ENCODE peak calls at places on chromosomes 13 and 19, in ten cellular contexts. One of them, this sample, is unnamed.

GRCh38 chr19:18700501-18701249 is 17.2 kb downstream of the CRTC1 start:
- DNase-seq in A549: no peak
- DNase-seq in vagina: no peak
- DNase-seq in left ventricle myocardium inferior: peak; percentile 86
- DNase-seq in CD4-positive, CD25-positive, alpha-beta regulatory T cell: peak; percentile 56
- DNase-seq in adrenal gland: peak; percentile 84
- DNase-seq in aorta: peak; percentile 86
- DNase-seq in cardiac muscle cell: peak; percentile 48
- DNase-seq in psoas muscle: peak; percentile 81
- DNase-seq in CD8-positive, alpha-beta memory T cell: peak; percentile 69
- DNase-seq in this sample: no peak

GRCh38 chr13:50708461-50708860 is 135.0 kb downstream of the DLEU7 start:
- DNase-seq in A549: no peak
- DNase-seq in CD8-positive, alpha-beta memory T cell: no peak
- DNase-seq in cardiac muscle cell: peak; percentile 71
- DNase-seq in CD4-positive, CD25-positive, alpha-beta regulatory T cell: no peak
- DNase-seq in adrenal gland: no peak
- DNase-seq in vagina: no peak
- DNase-seq in left ventricle myocardium inferior: no peak
- DNase-seq in psoas muscle: no peak
- DNase-seq in aorta: no peak
- DNase-seq in this sample: no peak

GRCh38 chr13:80334582-80335260 is 6.2 kb downstream of the SPRY2 start:
- DNase-seq in CD4-positive, CD25-positive, alpha-beta regulatory T cell: no peak
- DNase-seq in cardiac muscle cell: no peak
- DNase-seq in left ventricle myocardium inferior: no peak
- DNase-seq in psoas muscle: no peak
- DNase-seq in vagina: no peak
- DNase-seq in adrenal gland: no peak
- DNase-seq in A549: no peak
- DNase-seq in aorta: no peak
- DNase-seq in CD8-positive, alpha-beta memory T cell: no peak
- DNase-seq in this sample: no peak

GRCh38 chr19:51541458-51542357 is 10.2 kb upstream of the SIGLEC6 start:
- DNase-seq in vagina: no peak
- DNase-seq in adrenal gland: no peak
- DNase-seq in aorta: no peak
- DNase-seq in CD4-positive, CD25-positive, alpha-beta regulatory T cell: no peak
- DNase-seq in A549: no peak
- DNase-seq in left ventricle myocardium inferior: no peak
- DNase-seq in cardiac muscle cell: no peak
- DNase-seq in CD8-positive, alpha-beta memory T cell: no peak
- DNase-seq in psoas muscle: no peak
- DNase-seq in this sample: no peak

GRCh38 chr19:42762782-42763181 is 2.7 kb downstream of the PSG8 start:
- DNase-seq in CD4-positive, CD25-positive, alpha-beta regulatory T cell: no peak
- DNase-seq in left ventricle myocardium inferior: no peak
- DNase-seq in psoas muscle: no peak
- DNase-seq in cardiac muscle cell: no peak
- DNase-seq in aorta: no peak
- DNase-seq in adrenal gland: no peak
- DNase-seq in CD8-positive, alpha-beta memory T cell: no peak
- DNase-seq in A549: no peak
- DNase-seq in vagina: no peak
- DNase-seq in this sample: no peak

GRCh38 chr13:99484405-99484981 is 16.8 kb upstream of the TM9SF2 start:
- DNase-seq in CD4-positive, CD25-positive, alpha-beta regulatory T cell: no peak
- DNase-seq in cardiac muscle cell: no peak
- DNase-seq in vagina: no peak
- DNase-seq in adrenal gland: no peak
- DNase-seq in CD8-positive, alpha-beta memory T cell: no peak
- DNase-seq in aorta: no peak
- DNase-seq in left ventricle myocardium inferior: no peak
- DNase-seq in A549: no peak
- DNase-seq in psoas muscle: no peak
- DNase-seq in this sample: no peak

GRCh38 chr13:81446441-81446840 is 1105.5 kb upstream of the SPRY2 start:
- DNase-seq in vagina: no peak
- DNase-seq in CD8-positive, alpha-beta memory T cell: no peak
- DNase-seq in adrenal gland: no peak
- DNase-seq in CD4-positive, CD25-positive, alpha-beta regulatory T cell: no peak
- DNase-seq in A549: no peak
- DNase-seq in aorta: no peak
- DNase-seq in cardiac muscle cell: no peak
- DNase-seq in left ventricle myocardium inferior: no peak
- DNase-seq in psoas muscle: no peak
- DNase-seq in this sample: no peak

GRCh38 chr19:6271251-6271650 is 8.5 kb downstream of the MLLT1 start:
- DNase-seq in adrenal gland: no peak
- DNase-seq in CD8-positive, alpha-beta memory T cell: no peak
- DNase-seq in CD4-positive, CD25-positive, alpha-beta regulatory T cell: no peak
- DNase-seq in cardiac muscle cell: peak; percentile 49
- DNase-seq in A549: no peak
- DNase-seq in left ventricle myocardium inferior: no peak
- DNase-seq in vagina: no peak
- DNase-seq in psoas muscle: no peak
- DNase-seq in aorta: no peak
- DNase-seq in this sample: no peak

GRCh38 chr19:38690832-38691231 is 43.4 kb downstream of the ACTN4 start:
- DNase-seq in aorta: no peak
- DNase-seq in adrenal gland: no peak
- DNase-seq in CD8-positive, alpha-beta memory T cell: no peak
- DNase-seq in CD4-positive, CD25-positive, alpha-beta regulatory T cell: no peak
- DNase-seq in psoas muscle: no peak
- DNase-seq in A549: no peak
- DNase-seq in vagina: no peak
- DNase-seq in cardiac muscle cell: no peak
- DNase-seq in left ventricle myocardium inferior: no peak
- DNase-seq in this sample: no peak

GRCh38 chr13:30038884-30039283 is 188.5 kb upstream of the UBL3 start:
- DNase-seq in psoas muscle: no peak
- DNase-seq in left ventricle myocardium inferior: no peak
- DNase-seq in CD8-positive, alpha-beta memory T cell: no peak
- DNase-seq in vagina: peak; percentile 31
- DNase-seq in cardiac muscle cell: no peak
- DNase-seq in CD4-positive, CD25-positive, alpha-beta regulatory T cell: no peak
- DNase-seq in A549: no peak
- DNase-seq in adrenal gland: no peak
- DNase-seq in aorta: no peak
- DNase-seq in this sample: no peak

GRCh38 chr13:66887088-66887487 is 343.0 kb downstream of the PCDH9 start:
- DNase-seq in vagina: no peak
- DNase-seq in adrenal gland: no peak
- DNase-seq in psoas muscle: no peak
- DNase-seq in CD8-positive, alpha-beta memory T cell: no peak
- DNase-seq in left ventricle myocardium inferior: no peak
- DNase-seq in CD4-positive, CD25-positive, alpha-beta regulatory T cell: no peak
- DNase-seq in aorta: no peak
- DNase-seq in A549: no peak
- DNase-seq in cardiac muscle cell: no peak
- DNase-seq in this sample: no peak

GRCh38 chr13:30107536-30108136 is 199.7 kb downstream of the KATNAL1 start:
- DNase-seq in left ventricle myocardium inferior: no peak
- DNase-seq in cardiac muscle cell: no peak
- DNase-seq in A549: peak; percentile 8
- DNase-seq in vagina: no peak
- DNase-seq in CD8-positive, alpha-beta memory T cell: no peak
- DNase-seq in psoas muscle: no peak
- DNase-seq in adrenal gland: no peak
- DNase-seq in aorta: peak; percentile 63
- DNase-seq in CD4-positive, CD25-positive, alpha-beta regulatory T cell: no peak
- DNase-seq in this sample: no peak

DNA sequence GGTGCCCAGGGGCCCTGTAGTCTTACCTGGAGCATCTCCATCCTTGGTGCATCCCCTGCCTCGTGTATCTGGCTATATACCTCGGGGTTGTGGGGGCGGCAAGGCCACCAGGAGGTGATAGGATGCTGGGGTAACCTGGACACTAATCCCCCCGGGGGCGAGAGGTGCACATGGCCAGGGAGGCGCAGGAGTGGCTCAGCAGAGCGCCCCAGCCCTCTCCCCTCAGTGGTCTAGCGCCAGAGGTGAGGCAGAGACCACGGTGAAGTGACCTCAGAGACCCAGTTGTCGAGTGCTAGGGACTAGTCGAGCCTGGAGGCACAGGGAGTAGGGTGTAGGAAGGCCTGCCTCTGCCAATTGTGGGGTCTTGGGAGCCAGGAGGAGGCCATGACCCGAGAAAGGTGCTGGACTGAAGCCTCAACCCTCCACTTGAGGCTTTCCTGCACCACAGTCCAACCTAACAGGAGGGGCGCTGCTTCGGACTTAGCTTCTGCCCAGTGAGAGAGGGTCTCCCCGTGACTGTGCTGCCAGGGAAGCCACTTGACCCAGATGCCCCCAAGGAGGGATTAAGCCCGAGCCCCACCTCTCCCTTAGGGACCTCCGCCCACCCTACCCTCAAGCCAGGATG is at the start of gene LHB:
- DNase-seq in CD8-positive, alpha-beta memory T cell: no peak
- DNase-seq in A549: no peak
- DNase-seq in adrenal gland: no peak
- DNase-seq in cardiac muscle cell: no peak
- DNase-seq in vagina: no peak
- DNase-seq in CD4-positive, CD25-positive, alpha-beta regulatory T cell: no peak
- DNase-seq in left ventricle myocardium inferior: no peak
- DNase-seq in psoas muscle: no peak
- DNase-seq in aorta: no peak
- DNase-seq in this sample: no peak
- H3K4me3 ChIP-seq in CD8-positive, alpha-beta memory T cell: peak within 1 kb of the TSS; percentile 61
- H3K4me3 ChIP-seq in A549: peak within 1 kb of the TSS; percentile 21
- H3K4me3 ChIP-seq in adrenal gland: no peak within 1 kb of the TSS
- H3K4me3 ChIP-seq in cardiac muscle cell: peak within 1 kb of the TSS; percentile 10
- H3K4me3 ChIP-seq in vagina: peak within 1 kb of the TSS; percentile 45
- H3K4me3 ChIP-seq in CD4-positive, CD25-positive, alpha-beta regulatory T cell: no peak within 1 kb of the TSS
- H3K4me3 ChIP-seq in left ventricle myocardium inferior: peak within 1 kb of the TSS; percentile 63
- H3K4me3 ChIP-seq in psoas muscle: peak within 1 kb of the TSS; percentile 66
- H3K4me3 ChIP-seq in aorta: peak within 1 kb of the TSS; percentile 28
- H3K4me3 ChIP-seq in this sample: peak within 1 kb of the TSS; percentile 35

GRCh38 chr13:114313061-114313860 is 1.0 kb upstream of the CHAMP1 start:
- DNase-seq in aorta: no peak
- DNase-seq in A549: peak; percentile 11
- DNase-seq in vagina: no peak
- DNase-seq in CD8-positive, alpha-beta memory T cell: no peak
- DNase-seq in adrenal gland: peak; percentile 62
- DNase-seq in cardiac muscle cell: no peak
- DNase-seq in left ventricle myocardium inferior: no peak
- DNase-seq in psoas muscle: no peak
- DNase-seq in CD4-positive, CD25-positive, alpha-beta regulatory T cell: no peak
- DNase-seq in this sample: no peak
- H3K27ac ChIP-seq in aorta: peak overlapping the region; percentile 15
- H3K27ac ChIP-seq in A549: peak overlapping the region; percentile 97
- H3K27ac ChIP-seq in vagina: peak overlapping the region; percentile 71
- H3K27ac ChIP-seq in CD8-positive, alpha-beta memory T cell: peak overlapping the region; percentile 64
- H3K27ac ChIP-seq in adrenal gland: peak overlapping the region; percentile 89
- H3K27ac ChIP-seq in cardiac muscle cell: peak overlapping the region; percentile 93
- H3K27ac ChIP-seq in left ventricle myocardium inferior: peak overlapping the region; percentile 97
- H3K27ac ChIP-seq in psoas muscle: peak overlapping the region; percentile 95
- H3K27ac ChIP-seq in CD4-positive, CD25-positive, alpha-beta regulatory T cell: peak overlapping the region; percentile 77
- H3K27ac ChIP-seq in this sample: no peak overlapping the region

DNA sequence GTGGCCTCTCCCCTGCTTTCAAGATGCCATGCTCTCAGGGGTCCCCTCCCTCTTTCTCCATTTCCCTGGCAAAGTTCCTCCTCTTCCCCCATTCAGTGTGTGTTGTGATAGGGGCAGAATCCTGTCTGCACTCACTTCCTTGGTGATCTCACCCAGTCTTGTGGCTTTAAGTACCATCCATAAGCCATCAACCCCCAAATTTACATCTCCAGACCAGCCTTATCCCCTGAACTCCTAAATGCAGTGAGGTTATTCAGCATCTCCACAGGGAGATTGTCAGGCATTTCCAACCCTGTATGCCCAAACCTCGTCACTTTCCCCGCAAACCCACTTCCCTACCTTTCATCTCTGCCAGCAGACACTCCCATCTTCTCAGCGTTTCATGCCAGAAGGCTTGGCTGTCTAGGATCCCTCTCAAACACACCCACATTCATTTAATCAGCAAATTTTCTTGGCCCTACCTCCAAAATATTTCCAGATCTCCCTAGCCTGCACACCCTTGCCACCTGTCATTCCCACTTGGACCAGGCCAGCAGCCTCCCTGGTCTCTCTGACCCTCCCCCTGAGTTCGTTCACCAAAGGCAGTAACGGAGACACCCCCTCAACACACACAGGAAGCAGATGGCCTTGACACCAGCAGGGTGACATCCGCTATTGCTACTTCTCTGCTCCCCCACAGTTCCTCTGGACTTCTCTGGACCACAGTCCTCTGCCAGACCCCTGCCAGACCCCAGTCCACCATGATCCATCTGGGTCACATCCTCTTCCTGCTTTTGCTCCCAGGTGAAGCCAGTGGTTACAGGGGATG is at the start of gene HCST:
- DNase-seq in cardiac muscle cell: no peak
- DNase-seq in vagina: no peak
- DNase-seq in left ventricle myocardium inferior: no peak
- DNase-seq in A549: no peak
- DNase-seq in CD8-positive, alpha-beta memory T cell: peak; percentile 39
- DNase-seq in adrenal gland: no peak
- DNase-seq in aorta: peak; percentile 69
- DNase-seq in CD4-positive, CD25-positive, alpha-beta regulatory T cell: peak; percentile 38
- DNase-seq in psoas muscle: no peak
- DNase-seq in this sample: no peak
- H3K4me3 ChIP-seq in cardiac muscle cell: no peak within 1 kb of the TSS
- H3K4me3 ChIP-seq in vagina: peak within 1 kb of the TSS; percentile 28
- H3K4me3 ChIP-seq in left ventricle myocardium inferior: peak within 1 kb of the TSS; percentile 86
- H3K4me3 ChIP-seq in A549: peak within 1 kb of the TSS; percentile 34
- H3K4me3 ChIP-seq in CD8-positive, alpha-beta memory T cell: peak within 1 kb of the TSS; percentile 100
- H3K4me3 ChIP-seq in adrenal gland: no peak within 1 kb of the TSS
- H3K4me3 ChIP-seq in aorta: no peak within 1 kb of the TSS
- H3K4me3 ChIP-seq in CD4-positive, CD25-positive, alpha-beta regulatory T cell: peak within 1 kb of the TSS; percentile 81
- H3K4me3 ChIP-seq in psoas muscle: peak within 1 kb of the TSS; percentile 30
- H3K4me3 ChIP-seq in this sample: peak within 1 kb of the TSS; percentile 16

DNA sequence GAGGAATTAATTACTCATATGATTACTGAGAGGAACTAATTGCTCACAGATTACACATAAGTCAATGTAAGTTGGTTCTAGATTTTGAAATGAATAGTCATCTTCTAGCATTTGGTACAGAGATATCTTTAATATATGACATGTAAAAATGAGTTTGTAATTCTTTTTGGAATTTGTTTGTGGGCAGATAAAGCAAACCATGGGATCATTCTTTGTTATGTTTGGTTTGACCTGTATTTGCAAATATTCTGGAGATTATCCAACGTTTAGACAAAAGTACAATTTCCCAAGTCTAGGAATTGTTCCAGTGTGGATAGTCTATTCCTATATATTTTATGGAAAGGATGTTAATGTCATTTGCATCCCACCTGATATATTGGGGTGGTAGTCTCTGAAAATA is 309.6 kb upstream of the EDNRB start:
- DNase-seq in vagina: no peak
- DNase-seq in cardiac muscle cell: no peak
- DNase-seq in psoas muscle: no peak
- DNase-seq in A549: no peak
- DNase-seq in CD4-positive, CD25-positive, alpha-beta regulatory T cell: no peak
- DNase-seq in aorta: no peak
- DNase-seq in left ventricle myocardium inferior: no peak
- DNase-seq in adrenal gland: no peak
- DNase-seq in CD8-positive, alpha-beta memory T cell: no peak
- DNase-seq in this sample: no peak
- H3K27ac ChIP-seq in vagina: no peak overlapping the region
- H3K27ac ChIP-seq in cardiac muscle cell: no peak overlapping the region
- H3K27ac ChIP-seq in psoas muscle: no peak overlapping the region
- H3K27ac ChIP-seq in A549: no peak overlapping the region
- H3K27ac ChIP-seq in CD4-positive, CD25-positive, alpha-beta regulatory T cell: no peak overlapping the region
- H3K27ac ChIP-seq in aorta: no peak overlapping the region
- H3K27ac ChIP-seq in left ventricle myocardium inferior: no peak overlapping the region
- H3K27ac ChIP-seq in adrenal gland: no peak overlapping the region
- H3K27ac ChIP-seq in CD8-positive, alpha-beta memory T cell: no peak overlapping the region
- H3K27ac ChIP-seq in this sample: no peak overlapping the region

This sample was measured in iPS DF 6.9.